ENCODE peak calls at places on chromosome 16, in nine cellular contexts. Y, P, W, S, F, G, R, J and D are unnamed samples.

GRCh38 chr16:80899804-80900592 is 95.6 kb upstream of the CDYL2 start:
- DNase-seq in Y (no peak), P (peak; percentile 41), W (peak; percentile 98), S (peak; percentile 79), F (no peak), G (peak; percentile 59), R (peak; percentile 71), J (no peak), D (no peak)

GRCh38 chr16:86751081-86752030 is 173.0 kb downstream of the FOXL1 start:
- DNase-seq in Y (no peak), P (peak; percentile 51), W (peak; percentile 88), S (no peak), F (no peak), G (no peak), R (peak; percentile 63), J (no peak), D (no peak)

GRCh38 chr16:14364112-14364385 is 266.0 kb downstream of the PARN start:
- DNase-seq in Y (no peak), P (no peak), W (no peak), S (no peak), F (no peak), G (no peak), R (no peak), J (no peak), D (no peak)

GRCh38 chr16:30761427-30761927 is 385 bp downstream of the CFAP119 start:
- DNase-seq in Y (peak; percentile 61), P (peak; percentile 58), W (peak; percentile 24), S (no peak), F (peak; percentile 48), G (no peak), R (no peak), J (peak; percentile 39), D (no peak)

GRCh38 chr16:4093495-4094137 is 22.6 kb downstream of the ADCY9 start:
- DNase-seq in Y (no peak), P (no peak), W (peak; percentile 60), S (no peak), F (no peak), G (no peak), R (no peak), J (no peak), D (no peak)

GRCh38 chr16:35598696-35599332 is 2139.4 kb downstream of the TP53TG3F start:
- DNase-seq in Y (no peak), P (no peak), W (no peak), S (peak; percentile 32), F (no peak), G (no peak), R (no peak), J (no peak), D (peak; percentile 74)

GRCh38 chr16:9199312-9199711 is 107.9 kb downstream of the HAPSTR1 start:
- DNase-seq in Y (no peak), P (no peak), W (no peak), S (no peak), F (no peak), G (no peak), R (no peak), J (no peak), D (no peak)

GRCh38 chr16:88650749-88651275 is at the start of gene CYBA:
- DNase-seq in Y (peak; percentile 85), P (peak; percentile 88), W (peak; percentile 66), S (peak; percentile 79), F (peak; percentile 72), G (peak; percentile 31), R (no peak), J (peak; percentile 77), D (peak; percentile 94)

GRCh38 chr16:4613636-4614570 is 785 bp downstream of the UBALD1 start:
- DNase-seq in Y (peak; percentile 50), P (peak; percentile 68), W (peak; percentile 37), S (no peak), F (no peak), G (no peak), R (no peak), J (no peak), D (no peak)

DNA sequence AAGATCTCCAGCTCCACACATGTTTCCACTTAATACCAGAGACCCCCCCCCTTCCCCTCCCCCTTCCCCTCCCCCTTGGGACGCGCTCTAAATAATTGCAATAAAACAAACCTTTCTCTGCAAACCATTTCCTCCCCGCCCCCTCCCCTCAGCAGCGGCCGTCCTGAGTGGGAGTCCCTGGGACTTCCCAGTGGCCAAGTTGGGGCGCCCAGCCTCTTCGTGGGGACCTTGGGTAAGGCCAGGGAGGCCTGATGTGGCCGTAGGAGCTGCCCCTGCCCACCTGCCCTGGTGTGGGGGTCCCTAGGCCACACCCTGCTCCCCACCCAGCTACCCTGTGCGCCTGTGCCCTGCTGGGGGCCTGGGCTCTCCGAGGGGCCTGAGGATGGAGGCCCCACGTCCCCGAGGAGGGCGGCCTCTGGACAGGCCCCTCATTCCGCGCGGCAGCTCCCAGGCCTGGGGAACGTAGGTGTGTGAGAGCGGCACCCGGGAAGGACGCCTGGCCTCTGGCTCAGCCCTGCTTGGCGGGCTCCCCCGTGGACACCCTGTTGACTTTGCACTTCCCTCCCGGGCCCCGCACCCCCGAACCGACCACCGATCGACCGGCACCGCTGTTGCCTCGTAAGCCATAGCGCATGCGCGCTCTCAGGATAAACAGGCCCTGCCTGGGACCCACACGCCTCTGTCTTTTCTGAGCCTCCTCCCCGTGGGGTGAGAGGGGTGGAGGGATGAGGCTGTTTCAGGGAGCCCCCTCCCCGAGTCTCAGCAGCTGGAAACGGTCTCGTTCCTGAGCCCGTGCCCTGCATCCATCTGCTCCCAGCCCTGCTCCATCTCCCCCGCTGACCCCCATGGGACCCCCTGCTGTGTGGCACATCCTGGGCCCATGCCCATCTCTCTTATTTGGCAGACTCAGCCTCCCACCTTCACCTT is 9.0 kb downstream of the NTHL1 start:
- DNase-seq in Y (no peak), P (peak; percentile 69), W (no peak), S (no peak), F (no peak), G (no peak), R (no peak), J (no peak), D (no peak)
- H3K4me3 ChIP-seq in Y (no peak overlapping the region), P (no peak overlapping the region), W (no peak overlapping the region), S (no peak overlapping the region), F (no peak overlapping the region), G (no peak overlapping the region), R (no peak overlapping the region), J (no peak overlapping the region), D (peak overlapping the region; percentile 8)

GRCh38 chr16:15961060-15961511 is 11.7 kb downstream of the ABCC1 start:
- DNase-seq in Y (no peak), P (no peak), W (no peak), S (peak; percentile 34), F (peak; percentile 37), G (no peak), R (no peak), J (peak; percentile 68), D (no peak)

GRCh38 chr16:15963307-15963910 is 14.0 kb downstream of the ABCC1 start:
- DNase-seq in Y (peak; percentile 29), P (no peak), W (no peak), S (no peak), F (no peak), G (no peak), R (no peak), J (no peak), D (no peak)

GRCh38 chr16:15961557-15962205 is 12.3 kb downstream of the ABCC1 start:
- DNase-seq in Y (no peak), P (no peak), W (no peak), S (no peak), F (no peak), G (no peak), R (no peak), J (no peak), D (no peak)

GRCh38 chr16:15958703-15959348 is 9.4 kb downstream of the ABCC1 start:
- DNase-seq in Y (peak; percentile 58), P (no peak), W (no peak), S (peak; percentile 24), F (no peak), G (no peak), R (no peak), J (no peak), D (no peak)

DNA sequence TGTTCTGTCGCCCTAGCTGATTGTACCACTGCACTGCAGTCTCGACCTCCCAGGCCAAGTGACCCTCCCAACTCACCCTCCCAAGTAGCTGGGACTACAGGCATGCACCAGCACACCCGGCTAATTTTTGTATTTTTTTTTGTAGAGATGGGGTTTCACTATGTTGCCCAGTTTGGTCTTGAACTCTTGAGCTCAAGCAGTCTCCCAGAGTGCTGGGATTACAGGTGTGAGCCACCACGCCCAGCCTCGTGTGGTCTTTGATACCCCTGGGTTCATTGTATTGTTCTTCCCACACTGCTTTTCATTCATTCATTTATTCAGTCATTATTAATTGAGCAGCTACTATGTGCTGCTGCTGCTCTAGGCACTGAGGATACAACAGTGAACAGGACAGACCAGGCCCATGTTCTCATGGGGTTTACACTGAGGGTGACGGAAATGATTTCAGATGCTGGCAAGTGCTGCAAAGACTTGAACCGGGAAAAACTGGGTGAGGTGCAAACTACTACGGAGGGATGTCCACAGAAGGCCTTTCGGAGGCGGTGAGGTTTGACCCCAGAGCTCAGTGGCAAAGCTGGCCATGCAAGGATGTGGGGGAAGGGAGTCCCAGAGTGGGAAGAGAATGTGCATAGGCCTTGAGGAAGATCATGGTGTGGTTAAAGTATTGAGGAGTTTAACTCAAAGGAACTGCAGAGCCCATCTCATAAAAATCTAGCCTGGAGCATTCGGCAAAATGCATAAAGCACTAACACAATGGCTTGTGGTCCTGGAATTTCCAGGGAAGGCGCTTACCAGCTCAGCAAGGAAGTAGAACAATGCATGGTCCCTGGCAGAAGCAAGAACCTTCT is 10.9 kb downstream of the ABCC1 start:
- DNase-seq in Y (peak; percentile 64), P (no peak), W (no peak), S (no peak), F (no peak), G (no peak), R (no peak), J (no peak), D (no peak)
- H3K4me3 ChIP-seq in Y (no peak overlapping the region), P (no peak overlapping the region), W (no peak overlapping the region), S (no peak overlapping the region), F (no peak overlapping the region), G (no peak overlapping the region), R (no peak overlapping the region), J (peak overlapping the region; percentile 92), D (no peak overlapping the region)

GRCh38 chr16:48881272-48881671 is 271.3 kb upstream of the N4BP1 start:
- DNase-seq in Y (no peak), P (no peak), W (no peak), S (no peak), F (no peak), G (no peak), R (no peak), J (no peak), D (no peak)

GRCh38 chr16:48877946-48878345 is 268.0 kb upstream of the N4BP1 start:
- DNase-seq in Y (no peak), P (no peak), W (no peak), S (no peak), F (no peak), G (no peak), R (no peak), J (no peak), D (no peak)

GRCh38 chr16:48879173-48879926 is 269.4 kb upstream of the N4BP1 start:
- DNase-seq in Y (no peak), P (no peak), W (no peak), S (no peak), F (no peak), G (no peak), R (no peak), J (no peak), D (no peak)
- H3K4me3 ChIP-seq in Y (no peak overlapping the region), P (no peak overlapping the region), W (no peak overlapping the region), S (no peak overlapping the region), F (no peak overlapping the region), G (no peak overlapping the region), R (no peak overlapping the region), J (no peak overlapping the region), D (no peak overlapping the region)

DNA sequence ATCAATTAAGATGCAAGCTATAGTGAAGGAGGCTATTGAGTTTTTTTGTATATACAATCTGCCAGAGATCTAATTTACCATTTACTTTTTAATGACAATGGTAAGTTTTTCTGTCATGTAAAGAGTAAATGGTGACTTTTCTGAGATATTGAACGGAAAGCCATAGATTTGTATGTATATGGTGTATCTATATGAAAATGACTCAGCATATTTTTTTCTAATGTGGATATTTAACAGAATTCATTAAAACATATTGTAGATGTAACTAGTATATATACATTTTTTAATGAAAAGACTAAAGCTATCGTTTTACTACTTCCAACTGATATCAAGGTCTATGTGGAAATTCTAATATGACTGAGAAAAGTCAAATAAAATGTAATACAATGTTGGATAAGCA is 34.1 kb downstream of the CNTNAP4 start:
- DNase-seq in Y (no peak), P (no peak), W (no peak), S (no peak), F (no peak), G (no peak), R (no peak), J (no peak), D (no peak)
- H3K4me3 ChIP-seq in Y (no peak overlapping the region), P (no peak overlapping the region), W (no peak overlapping the region), S (no peak overlapping the region), F (no peak overlapping the region), G (no peak overlapping the region), R (no peak overlapping the region), J (no peak overlapping the region), D (no peak overlapping the region)